ENCODE peak calls at places on chromosomes 1 and 21, in six cellular contexts. O is ovary, P is adrenal gland, B is heart left ventricle, F is right lobe of liver, K is cardiac muscle cell. M is an unnamed sample.

GRCh38 chr1:84996846-84997666 is at the start of gene MCOLN2:
- DNase-seq in O (peak), P (peak), B (peak), F (peak), K (peak), M (peak)

GRCh38 chr21:32141009-32141357 is 137.9 kb downstream of the MIS18A start:
- DNase-seq in O (no peak), P (no peak), B (no peak), F (no peak), K (no peak), M (no peak)

GRCh38 chr1:201022824-201023516 is 544 bp downstream of the KIF21B start:
- DNase-seq in O (peak), P (no peak), B (no peak), F (no peak), K (no peak), M (no peak)

GRCh38 chr1:83065952-83066727 is 932.8 kb downstream of the TTLL7 start:
- DNase-seq in O (no peak), P (no peak), B (no peak), F (no peak), K (no peak), M (no peak)

GRCh38 chr1:118445156-118445555 is 260.1 kb upstream of the SPAG17 start:
- DNase-seq in O (no peak), P (no peak), B (no peak), F (no peak), K (no peak), M (no peak)

GRCh38 chr1:150548632-150549495 is at the start of gene ADAMTSL4:
- DNase-seq in O (peak), P (peak), B (peak), F (peak), K (peak), M (peak)

GRCh38 chr1:146039844-146040194 is 18.3 kb upstream of the HJV start:
- DNase-seq in O (no peak), P (no peak), B (no peak), F (no peak), K (no peak), M (no peak)

GRCh38 chr1:222931018-222931417 is 116.2 kb downstream of the DISP1 start:
- DNase-seq in O (no peak), P (no peak), B (no peak), F (no peak), K (no peak), M (no peak)

GRCh38 chr1:8662380-8663072 is 154.9 kb downstream of the RERE start:
- DNase-seq in O (no peak), P (no peak), B (no peak), F (no peak), K (no peak), M (no peak)

GRCh38 chr1:203627819-203628184 is 1.2 kb downstream of the ATP2B4 start:
- DNase-seq in O (no peak), P (peak), B (peak), F (no peak), K (no peak), M (no peak)

GRCh38 chr1:230066036-230066435 is 1.0 kb upstream of the GALNT2 start:
- DNase-seq in O (no peak), P (no peak), B (no peak), F (no peak), K (peak), M (no peak)

GRCh38 chr1:86429122-86429725 is 5.3 kb downstream of the CLCA2 start:
- DNase-seq in O (no peak), P (no peak), B (no peak), F (no peak), K (no peak), M (no peak)

GRCh38 chr1:82492168-82492567 is 691.4 kb downstream of the ADGRL2 start:
- DNase-seq in O (peak), P (no peak), B (no peak), F (no peak), K (peak), M (no peak)

GRCh38 chr21:46457801-46458314 is 833 bp upstream of the DIP2A start:
- DNase-seq in O (no peak), P (peak), B (peak), F (peak), K (peak), M (no peak)

GRCh38 chr1:200252526-200252925 is 157.3 kb downstream of the ZNF281 start:
- DNase-seq in O (no peak), P (no peak), B (no peak), F (no peak), K (no peak), M (no peak)

GRCh38 chr1:237859014-237859413 is 31.7 kb downstream of the ZP4 start:
- DNase-seq in O (no peak), P (no peak), B (no peak), F (no peak), K (no peak), M (no peak)

GRCh38 chr1:222370911-222371717 is 176.8 kb downstream of the HHIPL2 start:
- DNase-seq in O (no peak), P (no peak), B (no peak), F (no peak), K (no peak), M (no peak)

DNA sequence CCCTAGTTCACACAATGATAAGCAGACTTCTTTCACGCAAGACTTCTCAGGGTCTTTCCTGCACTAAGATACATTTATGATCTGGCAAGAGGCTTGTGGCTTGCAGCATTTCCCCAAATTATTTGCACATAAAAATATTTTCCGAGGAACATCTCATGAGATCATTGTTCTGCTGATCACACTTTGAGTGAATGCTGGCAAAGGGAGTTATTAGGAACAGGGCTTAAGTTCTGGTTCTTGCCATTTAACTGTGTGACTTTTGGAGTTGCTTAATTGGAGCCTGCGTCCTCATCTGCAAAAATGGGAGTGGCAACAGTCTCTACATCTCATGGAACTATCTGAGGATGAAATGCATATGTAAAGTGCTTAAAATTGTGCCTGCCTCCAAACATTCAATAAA is 50.2 kb downstream of the GADD45A start:
- DNase-seq in O (no peak), P (no peak), B (no peak), F (no peak), K (no peak), M (no peak)
- H3K27ac ChIP-seq in O (no peak), P (no peak), B (peak), F (no peak), K (no peak), M (peak)

GRCh38 chr1:27567183-27567526 is 36.8 kb downstream of the AHDC1 start:
- DNase-seq in O (peak), P (no peak), B (no peak), F (no peak), K (no peak), M (no peak)
- H3K27ac ChIP-seq in O (no peak), P (peak), B (peak), F (no peak), K (peak), M (no peak)

GRCh38 chr1:65150583-65151263 is 2.7 kb downstream of the AK4 start:
- DNase-seq in O (no peak), P (no peak), B (no peak), F (no peak), K (no peak), M (no peak)
- H3K27ac ChIP-seq in O (no peak), P (no peak), B (peak), F (no peak), K (no peak), M (no peak)

GRCh38 chr1:240031009-240031408 is 60.7 kb upstream of the FMN2 start:
- DNase-seq in O (no peak), P (no peak), B (no peak), F (no peak), K (no peak), M (no peak)

GRCh38 chr1:240033406-240033805 is 58.3 kb upstream of the FMN2 start:
- DNase-seq in O (no peak), P (no peak), B (no peak), F (no peak), K (no peak), M (no peak)

GRCh38 chr1:240031414-240031813 is 60.3 kb upstream of the FMN2 start:
- DNase-seq in O (no peak), P (no peak), B (no peak), F (no peak), K (no peak), M (no peak)

GRCh38 chr1:240029418-240029817 is 62.3 kb upstream of the FMN2 start:
- DNase-seq in O (no peak), P (no peak), B (no peak), F (no peak), K (no peak), M (no peak)

DNA sequence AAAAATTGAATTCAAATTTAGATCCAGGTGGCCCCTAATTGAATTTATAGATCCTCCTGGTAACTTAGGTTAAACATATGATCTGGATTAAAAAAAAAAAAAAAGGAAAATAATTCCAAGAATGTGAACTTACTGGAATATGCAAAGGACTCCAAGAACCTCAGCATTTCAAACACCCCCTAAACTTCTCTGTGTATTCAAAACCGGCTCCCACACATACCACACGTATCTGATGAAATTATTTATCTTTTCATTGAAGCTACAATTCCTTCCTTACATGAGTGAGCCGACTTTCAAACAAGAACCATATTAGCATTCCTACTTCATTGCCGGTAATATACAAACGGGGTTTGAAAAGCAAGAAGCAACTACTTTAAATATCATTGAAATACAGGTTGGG is 61.4 kb upstream of the FMN2 start:
- DNase-seq in O (no peak), P (no peak), B (no peak), F (no peak), K (no peak), M (no peak)
- H3K27ac ChIP-seq in O (no peak), P (no peak), B (no peak), F (no peak), K (no peak), M (no peak)

DNA sequence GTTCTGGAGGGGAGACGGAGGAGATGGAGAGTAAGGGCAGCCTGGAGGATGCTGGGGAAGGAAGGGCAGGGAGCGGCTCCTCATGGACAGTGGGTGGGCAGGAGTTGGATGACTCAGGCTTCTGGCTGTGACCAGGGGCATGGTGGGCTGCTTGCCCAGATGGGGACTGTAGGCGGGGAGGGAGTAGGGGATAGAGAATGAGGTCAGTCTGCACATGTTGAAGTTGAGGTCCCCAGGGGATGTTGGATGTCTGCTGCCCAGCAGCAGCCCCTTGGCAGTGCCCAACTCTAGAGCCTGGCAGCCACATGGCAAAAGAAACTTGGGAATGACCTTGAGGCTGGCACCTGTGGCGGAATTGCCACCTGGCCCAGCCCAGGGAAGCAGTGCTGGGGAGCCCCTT is 6.4 kb downstream of the SELENON start:
- DNase-seq in O (peak), P (no peak), B (peak), F (no peak), K (no peak), M (peak)
- H3K27ac ChIP-seq in O (no peak), P (no peak), B (peak), F (no peak), K (no peak), M (peak)

GRCh38 chr21:36149788-36150187 is 6.8 kb upstream of the DOP1B start:
- DNase-seq in O (no peak), P (no peak), B (no peak), F (peak), K (no peak), M (no peak)
- H3K27ac ChIP-seq in O (no peak), P (peak), B (peak), F (no peak), K (no peak), M (peak)